ENCODE peak calls at places on chromosomes 5 and 9, in nine cellular contexts. S is stomach, E is astrocyte, N is WTC11, M is psoas muscle, K is neural crest cell, Q is PC-3, D is lung, B is foreskin fibroblast. H is an unnamed sample.

GRCh38 chr5:9362600-9362999 is 183.3 kb downstream of the SEMA5A start:
- DNase-seq in S (no peak), E (no peak), N (no peak), M (no peak), K (no peak), Q (no peak), D (no peak), B (no peak), H (no peak)

GRCh38 chr5:110823571-110823970 is 84.8 kb downstream of the SLC25A46 start:
- DNase-seq in S (no peak), E (no peak), N (no peak), M (no peak), K (no peak), Q (no peak), D (no peak), B (no peak), H (no peak)

GRCh38 chr5:170638454-170639220 is 134.8 kb downstream of the KCNIP1 start:
- DNase-seq in S (peak), E (no peak), N (peak), M (peak), K (peak), Q (peak), D (peak), B (peak), H (peak)

GRCh38 chr5:96870094-96871021 is 5.9 kb upstream of the ERAP2 start:
- DNase-seq in S (no peak), E (peak), N (no peak), M (no peak), K (no peak), Q (peak), D (no peak), B (no peak), H (peak)

GRCh38 chr9:111161015-111161415 is 122.7 kb upstream of the LPAR1 start:
- DNase-seq in S (no peak), E (peak), N (no peak), M (no peak), K (no peak), Q (peak), D (no peak), B (peak), H (no peak)

GRCh38 chr5:180668835-180669596 is 19.6 kb upstream of the FLT4 start:
- DNase-seq in S (no peak), E (no peak), N (no peak), M (no peak), K (no peak), Q (no peak), D (no peak), B (no peak), H (no peak)

GRCh38 chr9:128233817-128234406 is 30.7 kb downstream of the DNM1 start:
- DNase-seq in S (no peak), E (no peak), N (no peak), M (no peak), K (no peak), Q (no peak), D (no peak), B (no peak), H (no peak)

GRCh38 chr5:81750308-81751008 is 439 bp downstream of the SSBP2 start:
- DNase-seq in S (peak), E (no peak), N (no peak), M (no peak), K (no peak), Q (no peak), D (no peak), B (peak), H (peak)

GRCh38 chr9:69675563-69675962 is 3.4 kb upstream of the APBA1 start:
- DNase-seq in S (no peak), E (no peak), N (no peak), M (no peak), K (no peak), Q (peak), D (no peak), B (no peak), H (no peak)

GRCh38 chr5:140821375-140822280 is at the start of gene PCDHA5:
- DNase-seq in S (no peak), E (no peak), N (no peak), M (no peak), K (no peak), Q (peak), D (no peak), B (peak), H (peak)

GRCh38 chr5:123543438-123543837 is 31.5 kb downstream of the CSNK1G3 start:
- DNase-seq in S (no peak), E (no peak), N (no peak), M (no peak), K (no peak), Q (no peak), D (no peak), B (no peak), H (no peak)

GRCh38 chr5:138911441-138911840 is 36.3 kb upstream of the LRRTM2 start:
- DNase-seq in S (no peak), E (peak), N (no peak), M (no peak), K (no peak), Q (no peak), D (no peak), B (no peak), H (no peak)

GRCh38 chr9:134556531-134557068 is 85.0 kb upstream of the COL5A1 start:
- DNase-seq in S (no peak), E (no peak), N (no peak), M (no peak), K (no peak), Q (no peak), D (no peak), B (peak), H (no peak)

GRCh38 chr5:63374085-63374484 is 588.2 kb downstream of the HTR1A start:
- DNase-seq in S (no peak), E (no peak), N (no peak), M (no peak), K (no peak), Q (no peak), D (no peak), B (no peak), H (no peak)

GRCh38 chr5:111512026-111512405 is 319 bp downstream of the STARD4 start:
- DNase-seq in S (no peak), E (peak), N (peak), M (no peak), K (no peak), Q (peak), D (no peak), B (peak), H (no peak)

GRCh38 chr5:6675784-6676499 is 37.3 kb upstream of the TENT4A start:
- DNase-seq in S (no peak), E (no peak), N (no peak), M (no peak), K (no peak), Q (no peak), D (no peak), B (no peak), H (no peak)

GRCh38 chr5:141958113-141958512 is at the start of gene PCDH12:
- DNase-seq in S (no peak), E (no peak), N (peak), M (peak), K (no peak), Q (no peak), D (no peak), B (no peak), H (peak)

DNA sequence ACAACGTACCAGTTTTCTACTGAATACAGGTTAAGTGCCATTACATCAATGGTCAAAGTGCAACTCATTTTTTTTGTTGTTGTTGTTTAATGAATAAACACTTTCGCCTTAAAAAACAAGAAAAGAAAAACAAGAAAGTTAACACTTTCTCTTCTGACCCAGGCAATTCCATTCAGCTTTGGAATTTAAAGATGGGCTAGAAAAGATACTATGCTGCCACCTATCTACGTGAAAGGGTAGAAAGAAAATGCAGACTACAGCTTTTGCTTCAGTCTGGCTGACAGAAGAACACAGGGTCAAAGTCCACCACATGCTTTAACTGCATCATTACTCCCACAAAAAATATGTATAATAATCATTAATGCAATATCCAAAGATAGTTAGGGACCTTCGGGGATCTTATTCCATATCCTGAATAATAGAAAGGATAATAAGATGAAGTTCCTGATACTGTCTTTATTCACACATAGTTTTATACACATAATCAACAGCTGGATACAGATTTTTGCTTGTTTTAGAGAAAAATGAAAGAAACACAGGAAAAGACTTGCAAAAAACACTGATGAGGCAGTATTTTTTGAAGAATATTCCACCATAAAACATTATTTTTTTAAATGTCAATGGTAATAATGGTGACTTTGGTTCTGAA is 40.4 kb downstream of the ZDHHC21 start:
- DNase-seq in S (no peak), E (peak), N (no peak), M (no peak), K (no peak), Q (peak), D (no peak), B (peak), H (no peak)
- TF ChIP-seq CTCF in S (peak), E (peak), N (no peak), M (peak), K (peak), Q (peak), D (peak), B (peak), H (peak)

GRCh38 chr9:133463234-133463863 is 3.6 kb downstream of the CACFD1 start:
- DNase-seq in S (no peak), E (no peak), N (peak), M (no peak), K (no peak), Q (no peak), D (no peak), B (no peak), H (no peak)
- TF ChIP-seq CTCF in S (no peak), E (no peak), N (no peak), M (no peak), K (peak), Q (peak), D (no peak), B (no peak), H (no peak)

DNA sequence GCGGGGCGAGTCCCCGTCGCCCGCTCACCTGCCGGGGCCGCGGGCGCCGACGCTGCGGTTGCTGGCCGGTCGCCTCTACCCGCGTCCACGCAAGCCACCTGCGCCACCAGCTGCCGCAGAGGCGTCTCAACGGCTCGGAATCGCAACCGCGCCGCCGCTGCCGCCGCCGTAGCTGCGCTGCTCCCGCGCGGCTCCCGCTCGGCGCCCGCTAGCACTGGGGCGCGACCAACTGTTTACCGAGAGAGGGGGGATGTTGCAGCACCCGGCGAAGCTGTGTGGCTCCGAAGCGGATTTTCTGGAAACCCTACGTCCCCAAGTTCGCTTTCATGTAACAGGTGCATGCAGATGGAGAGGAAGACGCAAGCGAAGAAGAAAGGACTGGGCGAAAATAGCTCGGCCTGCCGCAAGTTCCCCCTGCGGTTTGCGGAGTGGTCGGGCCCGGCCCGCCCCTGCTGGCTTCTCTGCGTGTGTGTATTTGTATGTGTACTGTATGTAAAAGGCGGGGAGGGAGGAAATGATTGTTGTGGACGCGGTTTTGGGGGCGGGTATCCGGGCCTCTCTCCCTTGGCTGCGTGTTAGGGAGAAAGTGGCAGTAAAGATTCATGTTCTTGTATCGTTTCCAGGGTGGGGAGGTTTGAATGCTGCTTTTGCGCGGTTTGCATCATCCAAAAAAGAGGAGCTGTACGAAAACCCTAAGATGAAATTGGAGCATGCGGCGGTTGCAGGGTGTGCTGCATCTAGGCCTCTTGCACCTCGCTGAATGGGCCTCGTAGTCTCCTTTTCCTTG is at the start of gene PSIP1:
- DNase-seq in S (peak), E (peak), N (peak), M (peak), K (peak), Q (peak), D (peak), B (peak), H (peak)
- TF ChIP-seq CTCF in S (peak), E (no peak), N (no peak), M (no peak), K (peak), Q (no peak), D (no peak), B (no peak), H (no peak)

DNA sequence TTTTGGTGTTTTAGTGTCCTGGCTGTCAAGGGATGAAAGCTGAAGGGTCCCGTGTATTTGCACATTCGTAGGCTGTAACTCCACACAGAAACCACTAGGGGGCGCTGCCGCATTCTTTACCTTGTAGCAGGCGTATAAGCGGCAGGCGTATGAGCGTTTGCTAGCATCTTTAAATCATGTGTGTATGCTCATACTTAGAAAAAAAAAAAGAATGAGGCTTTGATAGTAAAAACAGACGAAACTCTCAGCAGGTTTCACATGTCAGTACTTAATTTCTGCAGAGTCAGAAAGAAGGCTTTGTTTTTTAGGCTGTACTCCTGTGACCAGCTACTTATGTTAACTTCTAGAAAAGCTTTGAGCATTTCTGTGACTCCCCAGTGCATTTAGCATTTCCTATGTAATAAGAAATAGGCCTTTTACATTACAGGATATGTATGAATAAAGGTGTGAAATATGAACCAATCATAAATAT is 218.8 kb upstream of the ADAMTSL1 start:
- DNase-seq in S (peak), E (peak), N (peak), M (peak), K (peak), Q (peak), D (peak), B (peak), H (peak)
- TF ChIP-seq CTCF in S (peak), E (peak), N (peak), M (peak), K (peak), Q (peak), D (peak), B (peak), H (peak)